ENCODE peak calls at places on chromosomes 5 and 9, in four cellular contexts. One of them, this sample, is unnamed.

GRCh38 chr5:140162781-140163180 is 12.2 kb upstream of the CYSTM1 start:
- DNase-seq in Calu3: no peak
- DNase-seq in stimulated activated CD4-positive, alpha-beta T cell treated with anti-CD3 and anti-CD28 coated beads, Interleukin-1b, Interleukin-23, amount 100 ng/mL, for 48 hours: no peak
- DNase-seq in IMR-90: no peak
- DNase-seq in this sample: no peak

GRCh38 chr5:32217886-32218396 is 43.8 kb upstream of the GOLPH3 start:
- DNase-seq in Calu3: no peak
- DNase-seq in stimulated activated CD4-positive, alpha-beta T cell treated with anti-CD3 and anti-CD28 coated beads, Interleukin-1b, Interleukin-23, amount 100 ng/mL, for 48 hours: no peak
- DNase-seq in IMR-90: no peak
- DNase-seq in this sample: no peak

GRCh38 chr9:85178486-85178885 is 509.0 kb downstream of the NTRK2 start:
- DNase-seq in Calu3: no peak
- DNase-seq in stimulated activated CD4-positive, alpha-beta T cell treated with anti-CD3 and anti-CD28 coated beads, Interleukin-1b, Interleukin-23, amount 100 ng/mL, for 48 hours: no peak
- DNase-seq in IMR-90: no peak
- DNase-seq in this sample: no peak

GRCh38 chr9:116990592-116990991 is 303.5 kb downstream of the TRIM32 start:
- DNase-seq in Calu3: no peak
- DNase-seq in stimulated activated CD4-positive, alpha-beta T cell treated with anti-CD3 and anti-CD28 coated beads, Interleukin-1b, Interleukin-23, amount 100 ng/mL, for 48 hours: no peak
- DNase-seq in IMR-90: no peak
- DNase-seq in this sample: no peak

GRCh38 chr5:148653840-148654781 is at the start of gene HTR4:
- DNase-seq in Calu3: peak; percentile 6
- DNase-seq in stimulated activated CD4-positive, alpha-beta T cell treated with anti-CD3 and anti-CD28 coated beads, Interleukin-1b, Interleukin-23, amount 100 ng/mL, for 48 hours: no peak
- DNase-seq in IMR-90: no peak
- DNase-seq in this sample: no peak

GRCh38 chr5:43024217-43024616 is 15.9 kb downstream of the ANXA2R start:
- DNase-seq in Calu3: no peak
- DNase-seq in stimulated activated CD4-positive, alpha-beta T cell treated with anti-CD3 and anti-CD28 coated beads, Interleukin-1b, Interleukin-23, amount 100 ng/mL, for 48 hours: no peak
- DNase-seq in IMR-90: no peak
- DNase-seq in this sample: no peak

GRCh38 chr9:111740739-111741138 is 54.0 kb downstream of the SHOC1 start:
- DNase-seq in Calu3: no peak
- DNase-seq in stimulated activated CD4-positive, alpha-beta T cell treated with anti-CD3 and anti-CD28 coated beads, Interleukin-1b, Interleukin-23, amount 100 ng/mL, for 48 hours: no peak
- DNase-seq in IMR-90: no peak
- DNase-seq in this sample: no peak

GRCh38 chr5:14414615-14415515 is 166.7 kb upstream of the OTULINL start:
- DNase-seq in Calu3: no peak
- DNase-seq in stimulated activated CD4-positive, alpha-beta T cell treated with anti-CD3 and anti-CD28 coated beads, Interleukin-1b, Interleukin-23, amount 100 ng/mL, for 48 hours: peak; percentile 27
- DNase-seq in IMR-90: no peak
- DNase-seq in this sample: no peak

GRCh38 chr5:109448838-109449237 is 39.1 kb upstream of the PJA2 start:
- DNase-seq in Calu3: no peak
- DNase-seq in stimulated activated CD4-positive, alpha-beta T cell treated with anti-CD3 and anti-CD28 coated beads, Interleukin-1b, Interleukin-23, amount 100 ng/mL, for 48 hours: no peak
- DNase-seq in IMR-90: no peak
- DNase-seq in this sample: no peak

GRCh38 chr9:128657344-128657704 is 677 bp upstream of the DYNC2I2 start:
- DNase-seq in Calu3: no peak
- DNase-seq in stimulated activated CD4-positive, alpha-beta T cell treated with anti-CD3 and anti-CD28 coated beads, Interleukin-1b, Interleukin-23, amount 100 ng/mL, for 48 hours: no peak
- DNase-seq in IMR-90: no peak
- DNase-seq in this sample: no peak

GRCh38 chr5:40688127-40688756 is 8.5 kb downstream of the PTGER4 start:
- DNase-seq in Calu3: peak; percentile 84
- DNase-seq in stimulated activated CD4-positive, alpha-beta T cell treated with anti-CD3 and anti-CD28 coated beads, Interleukin-1b, Interleukin-23, amount 100 ng/mL, for 48 hours: peak; percentile 86
- DNase-seq in IMR-90: peak; percentile 89
- DNase-seq in this sample: peak; percentile 91

GRCh38 chr5:112594060-112594850 is 143.4 kb upstream of the APC start:
- DNase-seq in Calu3: no peak
- DNase-seq in stimulated activated CD4-positive, alpha-beta T cell treated with anti-CD3 and anti-CD28 coated beads, Interleukin-1b, Interleukin-23, amount 100 ng/mL, for 48 hours: no peak
- DNase-seq in IMR-90: no peak
- DNase-seq in this sample: no peak

GRCh38 chr9:131657031-131657377 is 82.9 kb downstream of the RAPGEF1 start:
- DNase-seq in Calu3: no peak
- DNase-seq in stimulated activated CD4-positive, alpha-beta T cell treated with anti-CD3 and anti-CD28 coated beads, Interleukin-1b, Interleukin-23, amount 100 ng/mL, for 48 hours: no peak
- DNase-seq in IMR-90: no peak
- DNase-seq in this sample: no peak

GRCh38 chr9:125986966-125987365 is 239.8 kb downstream of the PBX3 start:
- DNase-seq in Calu3: no peak
- DNase-seq in stimulated activated CD4-positive, alpha-beta T cell treated with anti-CD3 and anti-CD28 coated beads, Interleukin-1b, Interleukin-23, amount 100 ng/mL, for 48 hours: no peak
- DNase-seq in IMR-90: no peak
- DNase-seq in this sample: no peak

GRCh38 chr5:131630208-131630962 is 4.6 kb downstream of the RAPGEF6 start:
- DNase-seq in Calu3: no peak
- DNase-seq in stimulated activated CD4-positive, alpha-beta T cell treated with anti-CD3 and anti-CD28 coated beads, Interleukin-1b, Interleukin-23, amount 100 ng/mL, for 48 hours: no peak
- DNase-seq in IMR-90: no peak
- DNase-seq in this sample: no peak

GRCh38 chr5:1118231-1118698 is 6.4 kb upstream of the SLC12A7 start:
- DNase-seq in Calu3: no peak
- DNase-seq in stimulated activated CD4-positive, alpha-beta T cell treated with anti-CD3 and anti-CD28 coated beads, Interleukin-1b, Interleukin-23, amount 100 ng/mL, for 48 hours: no peak
- DNase-seq in IMR-90: peak; percentile 11
- DNase-seq in this sample: no peak

GRCh38 chr5:90473321-90474234 is 993 bp downstream of the MBLAC2 start:
- DNase-seq in Calu3: peak; percentile 39
- DNase-seq in stimulated activated CD4-positive, alpha-beta T cell treated with anti-CD3 and anti-CD28 coated beads, Interleukin-1b, Interleukin-23, amount 100 ng/mL, for 48 hours: peak; percentile 18
- DNase-seq in IMR-90: peak; percentile 18
- DNase-seq in this sample: peak; percentile 78

This sample was measured in ascending aorta.